ENCODE peak calls at places on chromosomes 12 and 14, in five cellular contexts. One of them, this sample, is unnamed.

GRCh38 chr14:92718659-92719058 is 29.8 kb downstream of the LGMN start:
- DNase-seq in renal cortical epithelial cell: no peak
- DNase-seq in AG09309: peak; percentile 80
- DNase-seq in substantia nigra: no peak
- DNase-seq in NCI-H524: no peak
- DNase-seq in this sample: peak; percentile 6

GRCh38 chr12:121300083-121300819 is 3.7 kb upstream of the CAMKK2 start:
- DNase-seq in renal cortical epithelial cell: no peak
- DNase-seq in AG09309: no peak
- DNase-seq in substantia nigra: no peak
- DNase-seq in NCI-H524: no peak
- DNase-seq in this sample: no peak

GRCh38 chr14:23481992-23482813 is 12.7 kb downstream of the NGDN start:
- DNase-seq in renal cortical epithelial cell: no peak
- DNase-seq in AG09309: no peak
- DNase-seq in substantia nigra: no peak
- DNase-seq in NCI-H524: peak; percentile 20
- DNase-seq in this sample: no peak

GRCh38 chr12:96811083-96811482 is 96.0 kb upstream of the NEDD1 start:
- DNase-seq in renal cortical epithelial cell: peak; percentile 88
- DNase-seq in AG09309: peak; percentile 47
- DNase-seq in substantia nigra: no peak
- DNase-seq in NCI-H524: no peak
- DNase-seq in this sample: peak; percentile 36

GRCh38 chr14:75566321-75566720 is 12.1 kb upstream of the FLVCR2 start:
- DNase-seq in renal cortical epithelial cell: no peak
- DNase-seq in AG09309: no peak
- DNase-seq in substantia nigra: no peak
- DNase-seq in NCI-H524: no peak
- DNase-seq in this sample: peak; percentile 20

GRCh38 chr12:119178544-119179334 is at the start of gene HSPB8:
- DNase-seq in renal cortical epithelial cell: peak; percentile 88
- DNase-seq in AG09309: no peak
- DNase-seq in substantia nigra: peak; percentile 75
- DNase-seq in NCI-H524: no peak
- DNase-seq in this sample: peak; percentile 94

GRCh38 chr14:67533754-67534085 is 630 bp downstream of the PLEKHH1 start:
- DNase-seq in renal cortical epithelial cell: peak; percentile 34
- DNase-seq in AG09309: no peak
- DNase-seq in substantia nigra: no peak
- DNase-seq in NCI-H524: peak; percentile 17
- DNase-seq in this sample: no peak

GRCh38 chr12:105409881-105410471 is 79.5 kb downstream of the C12orf75 start:
- DNase-seq in renal cortical epithelial cell: no peak
- DNase-seq in AG09309: no peak
- DNase-seq in substantia nigra: no peak
- DNase-seq in NCI-H524: peak; percentile 44
- DNase-seq in this sample: peak; percentile 66

GRCh38 chr12:48420031-48420775 is 52.2 kb upstream of the ANP32D start:
- DNase-seq in renal cortical epithelial cell: no peak
- DNase-seq in AG09309: no peak
- DNase-seq in substantia nigra: no peak
- DNase-seq in NCI-H524: no peak
- DNase-seq in this sample: no peak

GRCh38 chr12:24378548-24379011 is 429.1 kb upstream of the SOX5 start:
- DNase-seq in renal cortical epithelial cell: no peak
- DNase-seq in AG09309: no peak
- DNase-seq in substantia nigra: no peak
- DNase-seq in NCI-H524: no peak
- DNase-seq in this sample: no peak

GRCh38 chr12:96047621-96048211 is 12.3 kb upstream of the LTA4H start:
- DNase-seq in renal cortical epithelial cell: peak; percentile 79
- DNase-seq in AG09309: peak; percentile 33
- DNase-seq in substantia nigra: no peak
- DNase-seq in NCI-H524: no peak
- DNase-seq in this sample: peak; percentile 55

GRCh38 chr12:27277846-27278260 is 33.8 kb downstream of the STK38L start:
- DNase-seq in renal cortical epithelial cell: peak; percentile 33
- DNase-seq in AG09309: peak; percentile 63
- DNase-seq in substantia nigra: no peak
- DNase-seq in NCI-H524: no peak
- DNase-seq in this sample: peak; percentile 72

GRCh38 chr12:29153231-29153630 is 4.2 kb downstream of the FAR2 start:
- DNase-seq in renal cortical epithelial cell: no peak
- DNase-seq in AG09309: no peak
- DNase-seq in substantia nigra: no peak
- DNase-seq in NCI-H524: peak; percentile 3
- DNase-seq in this sample: no peak

GRCh38 chr12:55647027-55647426 is 10.3 kb downstream of the OR10P1 start:
- DNase-seq in renal cortical epithelial cell: no peak
- DNase-seq in AG09309: no peak
- DNase-seq in substantia nigra: no peak
- DNase-seq in NCI-H524: no peak
- DNase-seq in this sample: no peak

GRCh38 chr12:47651368-47652254 is 54.2 kb downstream of the RPAP3 start:
- DNase-seq in renal cortical epithelial cell: peak; percentile 57
- DNase-seq in AG09309: peak; percentile 24
- DNase-seq in substantia nigra: peak; percentile 39
- DNase-seq in NCI-H524: peak; percentile 30
- DNase-seq in this sample: peak; percentile 72

GRCh38 chr14:39247256-39247655 is 13.5 kb downstream of the MIA2 start:
- DNase-seq in renal cortical epithelial cell: peak; percentile 86
- DNase-seq in AG09309: peak; percentile 75
- DNase-seq in substantia nigra: no peak
- DNase-seq in NCI-H524: no peak
- DNase-seq in this sample: peak; percentile 92

GRCh38 chr12:2794261-2794735 is 472 bp upstream of the FKBP4 start:
- DNase-seq in renal cortical epithelial cell: no peak
- DNase-seq in AG09309: no peak
- DNase-seq in substantia nigra: no peak
- DNase-seq in NCI-H524: no peak
- DNase-seq in this sample: peak; percentile 68

GRCh38 chr12:23099604-23100003 is 474.6 kb downstream of the ETNK1 start:
- DNase-seq in renal cortical epithelial cell: peak; percentile 47
- DNase-seq in AG09309: no peak
- DNase-seq in substantia nigra: no peak
- DNase-seq in NCI-H524: no peak
- DNase-seq in this sample: no peak

GRCh38 chr12:132965796-132966195 is 9.7 kb upstream of the ZNF605 start:
- DNase-seq in renal cortical epithelial cell: no peak
- DNase-seq in AG09309: no peak
- DNase-seq in substantia nigra: no peak
- DNase-seq in NCI-H524: no peak
- DNase-seq in this sample: no peak

GRCh38 chr14:35747379-35747778 is 61.7 kb downstream of the RALGAPA1 start:
- DNase-seq in renal cortical epithelial cell: peak; percentile 43
- DNase-seq in AG09309: no peak
- DNase-seq in substantia nigra: no peak
- DNase-seq in NCI-H524: no peak
- DNase-seq in this sample: no peak

GRCh38 chr12:95413576-95413975 is 60.4 kb upstream of the METAP2 start:
- DNase-seq in renal cortical epithelial cell: peak; percentile 18
- DNase-seq in AG09309: peak; percentile 66
- DNase-seq in substantia nigra: no peak
- DNase-seq in NCI-H524: no peak
- DNase-seq in this sample: no peak

This sample was measured in AG08395.